ENCODE peak calls at places on chromosomes 11 and 22, in six cellular contexts. One of them, this sample, is unnamed.

GRCh38 chr22:24105018-24105360 is 76.3 kb upstream of the SUSD2 start:
- DNase-seq in stomach: no peak
- DNase-seq in HCT116: no peak
- DNase-seq in prostate gland: no peak
- DNase-seq in transverse colon: no peak
- DNase-seq in spleen: peak
- DNase-seq in this sample: no peak

GRCh38 chr11:84993386-84993785 is 633.8 kb downstream of the DLG2 start:
- DNase-seq in stomach: no peak
- DNase-seq in HCT116: peak
- DNase-seq in prostate gland: no peak
- DNase-seq in transverse colon: peak
- DNase-seq in spleen: no peak
- DNase-seq in this sample: no peak

GRCh38 chr11:17388609-17389204 is at the start of gene KCNJ11:
- DNase-seq in stomach: peak
- DNase-seq in HCT116: no peak
- DNase-seq in prostate gland: no peak
- DNase-seq in transverse colon: no peak
- DNase-seq in spleen: no peak
- DNase-seq in this sample: no peak

GRCh38 chr11:2312232-2313042 is 10.6 kb downstream of the TSPAN32 start:
- DNase-seq in stomach: no peak
- DNase-seq in HCT116: no peak
- DNase-seq in prostate gland: no peak
- DNase-seq in transverse colon: no peak
- DNase-seq in spleen: peak
- DNase-seq in this sample: no peak

GRCh38 chr11:45646275-45646970 is 19.0 kb downstream of the CHST1 start:
- DNase-seq in stomach: no peak
- DNase-seq in HCT116: peak
- DNase-seq in prostate gland: no peak
- DNase-seq in transverse colon: no peak
- DNase-seq in spleen: peak
- DNase-seq in this sample: no peak

GRCh38 chr22:46661221-46661851 is 41.1 kb downstream of the GRAMD4 start:
- DNase-seq in stomach: no peak
- DNase-seq in HCT116: peak
- DNase-seq in prostate gland: peak
- DNase-seq in transverse colon: no peak
- DNase-seq in spleen: no peak
- DNase-seq in this sample: no peak

GRCh38 chr22:35328472-35328885 is 28.8 kb downstream of the TOM1 start:
- DNase-seq in stomach: peak
- DNase-seq in HCT116: no peak
- DNase-seq in prostate gland: no peak
- DNase-seq in transverse colon: no peak
- DNase-seq in spleen: peak
- DNase-seq in this sample: no peak

GRCh38 chr11:83436855-83437254 is 150.7 kb upstream of the CCDC90B start:
- DNase-seq in stomach: no peak
- DNase-seq in HCT116: no peak
- DNase-seq in prostate gland: no peak
- DNase-seq in transverse colon: no peak
- DNase-seq in spleen: no peak
- DNase-seq in this sample: no peak

GRCh38 chr11:60987577-60988277 is 16.2 kb downstream of the CD6 start:
- DNase-seq in stomach: no peak
- DNase-seq in HCT116: no peak
- DNase-seq in prostate gland: no peak
- DNase-seq in transverse colon: no peak
- DNase-seq in spleen: no peak
- DNase-seq in this sample: no peak

GRCh38 chr11:128174465-128175101 is 412.8 kb downstream of the ETS1 start:
- DNase-seq in stomach: no peak
- DNase-seq in HCT116: no peak
- DNase-seq in prostate gland: no peak
- DNase-seq in transverse colon: no peak
- DNase-seq in spleen: no peak
- DNase-seq in this sample: no peak

GRCh38 chr11:46710821-46711269 is 8.2 kb upstream of the F2 start:
- DNase-seq in stomach: no peak
- DNase-seq in HCT116: no peak
- DNase-seq in prostate gland: no peak
- DNase-seq in transverse colon: peak
- DNase-seq in spleen: no peak
- DNase-seq in this sample: no peak

GRCh38 chr11:15805726-15806125 is 550.6 kb downstream of the SOX6 start:
- DNase-seq in stomach: no peak
- DNase-seq in HCT116: no peak
- DNase-seq in prostate gland: no peak
- DNase-seq in transverse colon: no peak
- DNase-seq in spleen: no peak
- DNase-seq in this sample: no peak

GRCh38 chr11:117438371-117439000 is 110.8 kb downstream of the CEP164 start:
- DNase-seq in stomach: no peak
- DNase-seq in HCT116: no peak
- DNase-seq in prostate gland: no peak
- DNase-seq in transverse colon: no peak
- DNase-seq in spleen: peak
- DNase-seq in this sample: peak

DNA sequence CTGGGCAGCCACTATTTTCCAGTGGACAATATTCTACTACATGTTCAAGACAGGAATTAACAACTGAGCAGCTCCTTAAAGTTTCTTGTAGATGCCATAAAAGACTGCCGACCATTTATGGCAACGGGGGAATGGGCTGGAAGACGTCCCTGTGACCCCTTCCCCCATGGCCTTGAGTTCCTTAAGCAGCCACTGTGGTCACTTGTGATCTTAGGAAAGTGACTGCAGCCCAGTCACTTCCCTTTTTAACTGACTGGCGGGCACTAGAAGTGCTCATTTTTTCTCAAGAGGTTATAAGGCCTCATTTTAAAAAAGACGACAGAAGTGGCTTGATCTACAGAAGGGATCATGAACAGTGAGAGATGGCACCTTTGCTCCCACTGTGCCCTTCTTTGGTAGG is 153.2 kb upstream of the NARS2 start:
- DNase-seq in stomach: no peak
- DNase-seq in HCT116: no peak
- DNase-seq in prostate gland: no peak
- DNase-seq in transverse colon: no peak
- DNase-seq in spleen: no peak
- DNase-seq in this sample: no peak
- TF ChIP-seq POLR2AphosphoS5 in stomach: no peak
- TF ChIP-seq POLR2AphosphoS5 in HCT116: no peak
- TF ChIP-seq POLR2AphosphoS5 in prostate gland: no peak
- TF ChIP-seq POLR2AphosphoS5 in transverse colon: no peak
- TF ChIP-seq POLR2AphosphoS5 in spleen: no peak
- TF ChIP-seq POLR2AphosphoS5 in this sample: no peak

DNA sequence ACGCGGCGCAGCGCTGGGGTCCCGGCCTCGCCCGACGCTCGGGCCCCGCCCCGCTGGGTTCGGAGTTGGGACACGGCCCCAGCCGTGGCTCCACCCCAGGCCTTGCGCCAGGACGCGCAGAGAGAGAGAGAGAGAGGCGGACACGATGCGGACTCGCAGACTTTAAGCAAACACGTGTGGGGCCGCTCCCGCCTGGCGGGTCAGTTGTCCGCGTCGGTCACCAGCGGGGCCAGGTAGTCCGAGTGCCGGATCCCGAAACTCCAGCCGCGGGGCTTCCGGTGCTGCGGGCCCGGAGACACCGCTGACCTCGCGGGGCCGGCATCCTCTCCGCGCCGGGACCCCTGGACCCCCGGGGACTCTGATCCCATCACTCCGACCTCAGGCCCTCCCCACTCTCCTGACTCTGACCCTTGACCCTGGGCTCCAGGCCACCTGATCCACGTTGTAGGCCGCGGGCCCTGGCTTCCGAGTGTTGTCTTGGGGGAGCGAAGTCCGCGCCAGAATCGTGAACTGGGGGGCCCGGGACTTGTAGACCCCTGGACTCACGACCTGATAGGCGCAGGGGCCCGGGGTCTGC is 556 bp upstream of the TYMP start:
- DNase-seq in stomach: peak
- DNase-seq in HCT116: peak
- DNase-seq in prostate gland: peak
- DNase-seq in transverse colon: peak
- DNase-seq in spleen: peak
- DNase-seq in this sample: peak
- TF ChIP-seq POLR2A in stomach: no peak
- TF ChIP-seq POLR2A in HCT116: peak
- TF ChIP-seq POLR2A in prostate gland: peak
- TF ChIP-seq POLR2A in transverse colon: peak
- TF ChIP-seq POLR2A in spleen: peak
- TF ChIP-seq POLR2A in this sample: peak

GRCh38 chr11:130420478-130421198 is 7.8 kb downstream of the ADAMTS8 start:
- DNase-seq in stomach: peak
- DNase-seq in HCT116: no peak
- DNase-seq in prostate gland: no peak
- DNase-seq in transverse colon: no peak
- DNase-seq in spleen: peak
- DNase-seq in this sample: no peak
- TF ChIP-seq POLR2AphosphoS5 in stomach: peak
- TF ChIP-seq POLR2AphosphoS5 in HCT116: no peak
- TF ChIP-seq POLR2AphosphoS5 in prostate gland: no peak
- TF ChIP-seq POLR2AphosphoS5 in transverse colon: no peak
- TF ChIP-seq POLR2AphosphoS5 in spleen: no peak
- TF ChIP-seq POLR2AphosphoS5 in this sample: no peak

GRCh38 chr22:45157907-45158306 is 5.8 kb upstream of the NUP50 start:
- DNase-seq in stomach: no peak
- DNase-seq in HCT116: no peak
- DNase-seq in prostate gland: no peak
- DNase-seq in transverse colon: no peak
- DNase-seq in spleen: no peak
- DNase-seq in this sample: no peak

GRCh38 chr22:45162531-45162930 is 1.2 kb upstream of the NUP50 start:
- DNase-seq in stomach: peak
- DNase-seq in HCT116: no peak
- DNase-seq in prostate gland: no peak
- DNase-seq in transverse colon: peak
- DNase-seq in spleen: no peak
- DNase-seq in this sample: no peak

GRCh38 chr22:45163417-45164216 is at the start of gene NUP50:
- DNase-seq in stomach: peak
- DNase-seq in HCT116: peak
- DNase-seq in prostate gland: peak
- DNase-seq in transverse colon: peak
- DNase-seq in spleen: peak
- DNase-seq in this sample: peak

GRCh38 chr22:45163074-45163416 is 680 bp upstream of the NUP50 start:
- DNase-seq in stomach: no peak
- DNase-seq in HCT116: no peak
- DNase-seq in prostate gland: no peak
- DNase-seq in transverse colon: peak
- DNase-seq in spleen: no peak
- DNase-seq in this sample: peak

GRCh38 chr22:45159652-45160462 is 3.9 kb upstream of the NUP50 start:
- DNase-seq in stomach: peak
- DNase-seq in HCT116: no peak
- DNase-seq in prostate gland: no peak
- DNase-seq in transverse colon: peak
- DNase-seq in spleen: no peak
- DNase-seq in this sample: no peak
- TF ChIP-seq POLR2A in stomach: no peak
- TF ChIP-seq POLR2A in HCT116: no peak
- TF ChIP-seq POLR2A in prostate gland: no peak
- TF ChIP-seq POLR2A in transverse colon: no peak
- TF ChIP-seq POLR2A in spleen: no peak
- TF ChIP-seq POLR2A in this sample: no peak

DNA sequence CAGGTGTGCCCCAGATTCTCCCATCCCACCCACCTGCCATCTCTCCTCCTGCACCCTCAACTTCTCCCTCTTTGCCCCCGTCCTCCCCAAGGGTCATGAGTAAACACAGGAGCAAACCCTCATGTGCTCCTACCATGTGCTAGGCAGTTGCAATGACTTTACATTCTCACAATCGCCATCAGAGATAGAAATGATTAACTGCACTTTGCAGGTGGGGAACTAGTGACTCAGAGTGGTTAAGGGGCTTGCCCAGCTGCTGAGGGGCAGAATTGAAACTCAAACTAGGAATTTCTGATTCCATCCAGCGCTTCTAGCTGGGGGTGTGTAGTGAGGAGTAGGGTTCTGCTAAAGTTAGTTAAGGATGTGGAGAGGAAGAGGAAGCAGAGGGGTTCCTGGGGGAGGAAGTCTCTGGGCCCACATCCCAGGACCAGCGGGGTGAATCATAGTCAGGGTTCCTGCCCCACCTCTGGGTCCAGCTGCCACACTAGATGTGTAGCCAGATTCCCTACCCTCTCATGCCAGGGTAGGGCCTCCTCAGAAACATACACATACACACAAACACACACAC is 16.0 kb upstream of the PRG2 start:
- DNase-seq in stomach: no peak
- DNase-seq in HCT116: no peak
- DNase-seq in prostate gland: no peak
- DNase-seq in transverse colon: no peak
- DNase-seq in spleen: no peak
- DNase-seq in this sample: no peak
- TF ChIP-seq POLR2AphosphoS5 in stomach: no peak
- TF ChIP-seq POLR2AphosphoS5 in HCT116: no peak
- TF ChIP-seq POLR2AphosphoS5 in prostate gland: no peak
- TF ChIP-seq POLR2AphosphoS5 in transverse colon: no peak
- TF ChIP-seq POLR2AphosphoS5 in spleen: peak
- TF ChIP-seq POLR2AphosphoS5 in this sample: peak

GRCh38 chr11:114398303-114398920 is 1.9 kb downstream of the C11orf71 start:
- DNase-seq in stomach: no peak
- DNase-seq in HCT116: no peak
- DNase-seq in prostate gland: no peak
- DNase-seq in transverse colon: no peak
- DNase-seq in spleen: no peak
- DNase-seq in this sample: no peak

GRCh38 chr11:114392735-114393667 is 7.3 kb downstream of the C11orf71 start:
- DNase-seq in stomach: no peak
- DNase-seq in HCT116: no peak
- DNase-seq in prostate gland: no peak
- DNase-seq in transverse colon: no peak
- DNase-seq in spleen: no peak
- DNase-seq in this sample: no peak

GRCh38 chr11:114399490-114399889 is 821 bp downstream of the C11orf71 start:
- DNase-seq in stomach: no peak
- DNase-seq in HCT116: no peak
- DNase-seq in prostate gland: no peak
- DNase-seq in transverse colon: no peak
- DNase-seq in spleen: no peak
- DNase-seq in this sample: no peak

GRCh38 chr11:114397349-114397982 is 2.8 kb downstream of the C11orf71 start:
- DNase-seq in stomach: no peak
- DNase-seq in HCT116: no peak
- DNase-seq in prostate gland: no peak
- DNase-seq in transverse colon: no peak
- DNase-seq in spleen: no peak
- DNase-seq in this sample: no peak

GRCh38 chr11:114395776-114396175 is 4.5 kb downstream of the C11orf71 start:
- DNase-seq in stomach: no peak
- DNase-seq in HCT116: peak
- DNase-seq in prostate gland: no peak
- DNase-seq in transverse colon: no peak
- DNase-seq in spleen: no peak
- DNase-seq in this sample: no peak
- TF ChIP-seq POLR2A in stomach: no peak
- TF ChIP-seq POLR2A in HCT116: no peak
- TF ChIP-seq POLR2A in prostate gland: no peak
- TF ChIP-seq POLR2A in transverse colon: no peak
- TF ChIP-seq POLR2A in spleen: no peak
- TF ChIP-seq POLR2A in this sample: no peak

GRCh38 chr22:39244496-39245129 is at the start of gene PDGFB:
- DNase-seq in stomach: peak
- DNase-seq in HCT116: no peak
- DNase-seq in prostate gland: peak
- DNase-seq in transverse colon: peak
- DNase-seq in spleen: no peak
- DNase-seq in this sample: no peak
- TF ChIP-seq POLR2AphosphoS5 in stomach: no peak
- TF ChIP-seq POLR2AphosphoS5 in HCT116: peak
- TF ChIP-seq POLR2AphosphoS5 in prostate gland: peak
- TF ChIP-seq POLR2AphosphoS5 in transverse colon: peak
- TF ChIP-seq POLR2AphosphoS5 in spleen: peak
- TF ChIP-seq POLR2AphosphoS5 in this sample: no peak